ENCODE peak calls at places on chromosomes 4 and X, in seven cellular contexts. One of them, this sample, is unnamed. For H3K9me3, the result is how much of the 10 kb centered on the place peaks cover.

GRCh38 chr4:8192748-8193738 is 6.0 kb upstream of the SH3TC1 start:
- DNase-seq in kidney: no peak
- DNase-seq in GM23248: peak
- DNase-seq in hepatocyte: peak
- DNase-seq in right cardiac atrium: no peak
- DNase-seq in upper lobe of right lung: no peak
- DNase-seq in heart left ventricle: no peak
- DNase-seq in this sample: no peak

GRCh38 chr4:52588097-52588496 is 71.0 kb downstream of the USP46 start:
- DNase-seq in GM23248: peak
- DNase-seq in kidney: no peak
- DNase-seq in upper lobe of right lung: no peak
- DNase-seq in hepatocyte: peak
- DNase-seq in right cardiac atrium: peak
- DNase-seq in heart left ventricle: no peak
- DNase-seq in this sample: no peak

GRCh38 chr4:181520790-181521189 is 722.4 kb upstream of the TENM3 start:
- DNase-seq in hepatocyte: no peak
- DNase-seq in heart left ventricle: no peak
- DNase-seq in upper lobe of right lung: no peak
- DNase-seq in GM23248: no peak
- DNase-seq in right cardiac atrium: no peak
- DNase-seq in kidney: no peak
- DNase-seq in this sample: no peak

GRCh38 chr4:150781108-150781663 is 199.2 kb downstream of the MAB21L2 start:
- DNase-seq in GM23248: no peak
- DNase-seq in heart left ventricle: no peak
- DNase-seq in right cardiac atrium: no peak
- DNase-seq in kidney: no peak
- DNase-seq in upper lobe of right lung: no peak
- DNase-seq in hepatocyte: no peak
- DNase-seq in this sample: no peak

GRCh38 chrX:153878969-153879653 is 6.9 kb downstream of the L1CAM start:
- DNase-seq in heart left ventricle: no peak
- DNase-seq in GM23248: no peak
- DNase-seq in kidney: no peak
- DNase-seq in upper lobe of right lung: no peak
- DNase-seq in right cardiac atrium: no peak
- DNase-seq in hepatocyte: no peak
- DNase-seq in this sample: no peak

GRCh38 chr4:38753021-38753806 is 29.6 kb downstream of the TLR10 start:
- DNase-seq in upper lobe of right lung: peak
- DNase-seq in heart left ventricle: peak
- DNase-seq in kidney: peak
- DNase-seq in hepatocyte: peak
- DNase-seq in GM23248: peak
- DNase-seq in right cardiac atrium: peak
- DNase-seq in this sample: peak

GRCh38 chr4:10098770-10099139 is 17.8 kb downstream of the WDR1 start:
- DNase-seq in heart left ventricle: no peak
- DNase-seq in kidney: no peak
- DNase-seq in upper lobe of right lung: no peak
- DNase-seq in right cardiac atrium: no peak
- DNase-seq in GM23248: peak
- DNase-seq in hepatocyte: no peak
- DNase-seq in this sample: no peak

GRCh38 chr4:108991929-108992328 is 229.1 kb upstream of the ETNPPL start:
- DNase-seq in hepatocyte: no peak
- DNase-seq in kidney: no peak
- DNase-seq in upper lobe of right lung: no peak
- DNase-seq in GM23248: peak
- DNase-seq in right cardiac atrium: no peak
- DNase-seq in heart left ventricle: no peak
- DNase-seq in this sample: no peak

GRCh38 chr4:88610771-88611170 is 18.5 kb downstream of the HERC3 start:
- DNase-seq in right cardiac atrium: peak
- DNase-seq in kidney: peak
- DNase-seq in upper lobe of right lung: no peak
- DNase-seq in heart left ventricle: peak
- DNase-seq in hepatocyte: no peak
- DNase-seq in GM23248: peak
- DNase-seq in this sample: peak

GRCh38 chr4:87120411-87121162 is 99.8 kb downstream of the KLHL8 start:
- DNase-seq in kidney: peak
- DNase-seq in upper lobe of right lung: no peak
- DNase-seq in GM23248: no peak
- DNase-seq in hepatocyte: peak
- DNase-seq in heart left ventricle: peak
- DNase-seq in right cardiac atrium: peak
- DNase-seq in this sample: peak

GRCh38 chrX:151458824-151459223 is 61.8 kb downstream of the VMA21 start:
- DNase-seq in right cardiac atrium: no peak
- DNase-seq in heart left ventricle: no peak
- DNase-seq in upper lobe of right lung: no peak
- DNase-seq in hepatocyte: peak
- DNase-seq in GM23248: peak
- DNase-seq in kidney: no peak
- DNase-seq in this sample: no peak

GRCh38 chr4:178140326-178140915 is 698.2 kb upstream of the AGA start:
- DNase-seq in GM23248: no peak
- DNase-seq in right cardiac atrium: no peak
- DNase-seq in hepatocyte: no peak
- DNase-seq in upper lobe of right lung: peak
- DNase-seq in heart left ventricle: no peak
- DNase-seq in kidney: no peak
- DNase-seq in this sample: no peak

GRCh38 chr4:120636120-120636630 is 286.4 kb downstream of the PRDM5 start:
- DNase-seq in kidney: no peak
- DNase-seq in upper lobe of right lung: no peak
- DNase-seq in GM23248: peak
- DNase-seq in heart left ventricle: no peak
- DNase-seq in right cardiac atrium: no peak
- DNase-seq in hepatocyte: no peak
- DNase-seq in this sample: no peak

GRCh38 chrX:34365482-34365881 is 233.4 kb upstream of the FAM47A start:
- DNase-seq in kidney: no peak
- DNase-seq in heart left ventricle: no peak
- DNase-seq in GM23248: peak
- DNase-seq in upper lobe of right lung: no peak
- DNase-seq in right cardiac atrium: no peak
- DNase-seq in hepatocyte: peak
- DNase-seq in this sample: no peak

GRCh38 chr4:41620594-41621256 is 82.8 kb downstream of the LIMCH1 start:
- DNase-seq in heart left ventricle: no peak
- DNase-seq in hepatocyte: no peak
- DNase-seq in upper lobe of right lung: no peak
- DNase-seq in kidney: no peak
- DNase-seq in GM23248: no peak
- DNase-seq in right cardiac atrium: no peak
- DNase-seq in this sample: no peak

GRCh38 chr4:77104405-77105292 is 28.9 kb upstream of the CCNI start:
- DNase-seq in hepatocyte: peak
- DNase-seq in kidney: peak
- DNase-seq in heart left ventricle: peak
- DNase-seq in upper lobe of right lung: peak
- DNase-seq in right cardiac atrium: peak
- DNase-seq in GM23248: peak
- DNase-seq in this sample: peak

GRCh38 chrX:16870861-16871584 is 861 bp upstream of the RBBP7 start:
- DNase-seq in upper lobe of right lung: no peak
- DNase-seq in heart left ventricle: peak
- DNase-seq in GM23248: peak
- DNase-seq in kidney: peak
- DNase-seq in hepatocyte: peak
- DNase-seq in right cardiac atrium: peak
- DNase-seq in this sample: peak

GRCh38 chr4:109315818-109316217 is 13.4 kb upstream of the COL25A1 start:
- DNase-seq in hepatocyte: no peak
- DNase-seq in upper lobe of right lung: no peak
- DNase-seq in kidney: no peak
- DNase-seq in GM23248: peak
- DNase-seq in right cardiac atrium: no peak
- DNase-seq in heart left ventricle: no peak
- DNase-seq in this sample: no peak

GRCh38 chr4:23373269-23373668 is 516.6 kb downstream of the PPARGC1A start:
- DNase-seq in heart left ventricle: peak
- DNase-seq in right cardiac atrium: peak
- DNase-seq in upper lobe of right lung: peak
- DNase-seq in GM23248: no peak
- DNase-seq in kidney: peak
- DNase-seq in hepatocyte: peak
- DNase-seq in this sample: no peak

GRCh38 chr4:2428496-2429213 is 9.9 kb downstream of the CFAP99 start:
- DNase-seq in GM23248: no peak
- DNase-seq in heart left ventricle: no peak
- DNase-seq in right cardiac atrium: no peak
- DNase-seq in upper lobe of right lung: peak
- DNase-seq in kidney: peak
- DNase-seq in hepatocyte: no peak
- DNase-seq in this sample: peak

GRCh38 chr4:152709675-152710438 is 30.1 kb upstream of the TMEM154 start:
- DNase-seq in kidney: no peak
- DNase-seq in GM23248: peak
- DNase-seq in heart left ventricle: no peak
- DNase-seq in hepatocyte: no peak
- DNase-seq in right cardiac atrium: no peak
- DNase-seq in upper lobe of right lung: no peak
- DNase-seq in this sample: no peak

GRCh38 chr4:159175989-159176375 is 73.1 kb downstream of the RAPGEF2 start:
- DNase-seq in right cardiac atrium: no peak
- DNase-seq in hepatocyte: no peak
- DNase-seq in GM23248: no peak
- DNase-seq in kidney: no peak
- DNase-seq in upper lobe of right lung: no peak
- DNase-seq in heart left ventricle: no peak
- DNase-seq in this sample: no peak

GRCh38 chrX:32530802-32531403 is 680.4 kb downstream of the DMD start:
- DNase-seq in hepatocyte: peak
- DNase-seq in GM23248: peak
- DNase-seq in heart left ventricle: no peak
- DNase-seq in kidney: no peak
- DNase-seq in right cardiac atrium: no peak
- DNase-seq in upper lobe of right lung: no peak
- DNase-seq in this sample: no peak

DNA sequence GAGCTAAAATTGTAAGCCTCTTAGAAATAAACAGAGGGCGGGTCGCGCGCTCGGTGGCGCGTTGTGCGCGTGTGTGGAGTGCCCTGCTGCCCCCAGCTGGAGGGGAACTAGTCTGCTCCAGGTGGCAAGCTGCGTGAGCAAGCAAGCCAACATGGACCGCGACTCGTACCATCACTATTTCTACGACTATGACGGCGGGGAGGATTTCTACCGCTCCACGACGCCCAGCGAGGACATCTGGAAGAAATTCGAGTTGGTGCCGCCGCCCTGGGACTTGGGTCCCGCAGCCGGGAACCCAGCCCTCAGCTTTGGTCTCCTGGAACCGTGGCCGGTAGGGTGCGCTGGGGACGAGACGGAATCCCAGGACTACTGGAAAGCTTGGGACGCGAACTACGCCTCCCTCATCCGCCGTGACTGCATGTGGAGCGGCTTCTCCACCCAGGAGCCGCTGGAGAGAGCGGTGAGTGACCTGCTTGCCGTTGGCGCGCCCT is 66.1 kb downstream of the DNAAF6 start:
- DNase-seq in right cardiac atrium: peak
- DNase-seq in heart left ventricle: peak
- DNase-seq in upper lobe of right lung: no peak
- DNase-seq in kidney: peak
- DNase-seq in GM23248: no peak
- DNase-seq in hepatocyte: peak
- DNase-seq in this sample: no peak
- H3K4me3 ChIP-seq in right cardiac atrium: no peak
- H3K4me3 ChIP-seq in heart left ventricle: no peak
- H3K4me3 ChIP-seq in upper lobe of right lung: no peak
- H3K4me3 ChIP-seq in kidney: no peak
- H3K4me3 ChIP-seq in GM23248: no peak
- H3K4me3 ChIP-seq in hepatocyte: no peak
- H3K4me3 ChIP-seq in this sample: no peak

GRCh38 chrX:24069877-24070276 is 15.1 kb downstream of the EIF2S3 start:
- DNase-seq in GM23248: no peak
- DNase-seq in upper lobe of right lung: no peak
- DNase-seq in kidney: no peak
- DNase-seq in hepatocyte: no peak
- DNase-seq in heart left ventricle: no peak
- DNase-seq in right cardiac atrium: no peak
- DNase-seq in this sample: no peak
- H3K9me3 ChIP-seq in GM23248: under half
- H3K9me3 ChIP-seq in upper lobe of right lung: under half
- H3K9me3 ChIP-seq in kidney: under half
- H3K9me3 ChIP-seq in hepatocyte: under half
- H3K9me3 ChIP-seq in heart left ventricle: under half
- H3K9me3 ChIP-seq in right cardiac atrium: under half
- H3K9me3 ChIP-seq in this sample: under half

GRCh38 chr4:40058854-40059253 is 2.2 kb downstream of the N4BP2 start:
- DNase-seq in heart left ventricle: no peak
- DNase-seq in right cardiac atrium: no peak
- DNase-seq in kidney: no peak
- DNase-seq in GM23248: peak
- DNase-seq in upper lobe of right lung: no peak
- DNase-seq in hepatocyte: no peak
- DNase-seq in this sample: no peak
- H3K4me3 ChIP-seq in heart left ventricle: no peak
- H3K4me3 ChIP-seq in right cardiac atrium: no peak
- H3K4me3 ChIP-seq in kidney: no peak
- H3K4me3 ChIP-seq in GM23248: peak
- H3K4me3 ChIP-seq in upper lobe of right lung: peak
- H3K4me3 ChIP-seq in hepatocyte: no peak
- H3K4me3 ChIP-seq in this sample: no peak

GRCh38 chr4:107589269-107589668 is 130.8 kb downstream of the PAPSS1 start:
- DNase-seq in upper lobe of right lung: no peak
- DNase-seq in GM23248: no peak
- DNase-seq in kidney: no peak
- DNase-seq in right cardiac atrium: no peak
- DNase-seq in hepatocyte: no peak
- DNase-seq in heart left ventricle: no peak
- DNase-seq in this sample: no peak
- H3K9me3 ChIP-seq in upper lobe of right lung: under half
- H3K9me3 ChIP-seq in GM23248: under half
- H3K9me3 ChIP-seq in kidney: under half
- H3K9me3 ChIP-seq in right cardiac atrium: under half
- H3K9me3 ChIP-seq in hepatocyte: under half
- H3K9me3 ChIP-seq in heart left ventricle: under half
- H3K9me3 ChIP-seq in this sample: under half

GRCh38 chr4:169791064-169791463 is 33.3 kb upstream of the HPF1 start:
- DNase-seq in GM23248: peak
- DNase-seq in right cardiac atrium: no peak
- DNase-seq in heart left ventricle: no peak
- DNase-seq in hepatocyte: no peak
- DNase-seq in kidney: no peak
- DNase-seq in upper lobe of right lung: no peak
- DNase-seq in this sample: no peak
- H3K4me3 ChIP-seq in GM23248: peak
- H3K4me3 ChIP-seq in right cardiac atrium: no peak
- H3K4me3 ChIP-seq in heart left ventricle: no peak
- H3K4me3 ChIP-seq in hepatocyte: peak
- H3K4me3 ChIP-seq in kidney: no peak
- H3K4me3 ChIP-seq in upper lobe of right lung: no peak
- H3K4me3 ChIP-seq in this sample: no peak

GRCh38 chr4:162282711-162283110 is 118.9 kb upstream of the FSTL5 start:
- DNase-seq in heart left ventricle: no peak
- DNase-seq in right cardiac atrium: no peak
- DNase-seq in hepatocyte: no peak
- DNase-seq in kidney: no peak
- DNase-seq in upper lobe of right lung: no peak
- DNase-seq in GM23248: no peak
- DNase-seq in this sample: no peak
- H3K9me3 ChIP-seq in heart left ventricle: under half
- H3K9me3 ChIP-seq in right cardiac atrium: under half
- H3K9me3 ChIP-seq in hepatocyte: under half
- H3K9me3 ChIP-seq in kidney: under half
- H3K9me3 ChIP-seq in upper lobe of right lung: under half
- H3K9me3 ChIP-seq in GM23248: under half
- H3K9me3 ChIP-seq in this sample: under half